ENCODE peak calls at places on chromosomes 11 and 22, in nine cellular contexts. One of them, this sample, is unnamed.

GRCh38 chr11:129237456-129237855 is 45.3 kb upstream of the ARHGAP32 start:
- DNase-seq in OCI-LY7: no peak
- DNase-seq in Peyer's patch: no peak
- DNase-seq in neural progenitor cell: no peak
- DNase-seq in endodermal cell: no peak
- DNase-seq in pancreas: no peak
- DNase-seq in upper lobe of right lung: no peak
- DNase-seq in AG10803: no peak
- DNase-seq in A549: no peak
- DNase-seq in this sample: no peak

GRCh38 chr11:63698976-63699733 is 17.9 kb downstream of the RTN3 start:
- DNase-seq in A549: no peak
- DNase-seq in OCI-LY7: no peak
- DNase-seq in upper lobe of right lung: no peak
- DNase-seq in neural progenitor cell: peak
- DNase-seq in pancreas: no peak
- DNase-seq in Peyer's patch: no peak
- DNase-seq in endodermal cell: no peak
- DNase-seq in AG10803: no peak
- DNase-seq in this sample: no peak

GRCh38 chr11:46122955-46123354 is 1.7 kb upstream of the PHF21A start:
- DNase-seq in neural progenitor cell: no peak
- DNase-seq in upper lobe of right lung: no peak
- DNase-seq in Peyer's patch: no peak
- DNase-seq in OCI-LY7: no peak
- DNase-seq in pancreas: no peak
- DNase-seq in A549: no peak
- DNase-seq in AG10803: peak
- DNase-seq in endodermal cell: no peak
- DNase-seq in this sample: no peak

GRCh38 chr22:20259336-20259705 is 8.8 kb downstream of the RTN4R start:
- DNase-seq in upper lobe of right lung: no peak
- DNase-seq in OCI-LY7: no peak
- DNase-seq in A549: no peak
- DNase-seq in endodermal cell: no peak
- DNase-seq in pancreas: no peak
- DNase-seq in AG10803: no peak
- DNase-seq in neural progenitor cell: no peak
- DNase-seq in Peyer's patch: no peak
- DNase-seq in this sample: no peak

GRCh38 chr22:23912293-23912903 is 18.2 kb downstream of the MIF start:
- DNase-seq in OCI-LY7: no peak
- DNase-seq in A549: no peak
- DNase-seq in pancreas: no peak
- DNase-seq in upper lobe of right lung: no peak
- DNase-seq in endodermal cell: peak
- DNase-seq in neural progenitor cell: no peak
- DNase-seq in AG10803: no peak
- DNase-seq in Peyer's patch: no peak
- DNase-seq in this sample: no peak

GRCh38 chr11:77557553-77557952 is 32.2 kb upstream of the AQP11 start:
- DNase-seq in endodermal cell: peak
- DNase-seq in A549: peak
- DNase-seq in Peyer's patch: no peak
- DNase-seq in upper lobe of right lung: no peak
- DNase-seq in AG10803: no peak
- DNase-seq in neural progenitor cell: peak
- DNase-seq in pancreas: no peak
- DNase-seq in OCI-LY7: no peak
- DNase-seq in this sample: no peak

GRCh38 chr11:128498846-128499245 is 88.5 kb downstream of the ETS1 start:
- DNase-seq in Peyer's patch: no peak
- DNase-seq in AG10803: peak
- DNase-seq in upper lobe of right lung: no peak
- DNase-seq in neural progenitor cell: no peak
- DNase-seq in OCI-LY7: no peak
- DNase-seq in endodermal cell: no peak
- DNase-seq in A549: no peak
- DNase-seq in pancreas: no peak
- DNase-seq in this sample: no peak

GRCh38 chr22:27630754-27631153 is 170.8 kb downstream of the MN1 start:
- DNase-seq in OCI-LY7: no peak
- DNase-seq in AG10803: no peak
- DNase-seq in Peyer's patch: no peak
- DNase-seq in A549: no peak
- DNase-seq in upper lobe of right lung: no peak
- DNase-seq in pancreas: no peak
- DNase-seq in endodermal cell: peak
- DNase-seq in neural progenitor cell: peak
- DNase-seq in this sample: no peak

GRCh38 chr11:17413414-17414316 is 25.2 kb upstream of the KCNJ11 start:
- DNase-seq in endodermal cell: no peak
- DNase-seq in pancreas: peak
- DNase-seq in Peyer's patch: no peak
- DNase-seq in OCI-LY7: no peak
- DNase-seq in upper lobe of right lung: peak
- DNase-seq in AG10803: no peak
- DNase-seq in A549: no peak
- DNase-seq in neural progenitor cell: no peak
- DNase-seq in this sample: no peak

GRCh38 chr11:63802637-63803414 is 10.4 kb upstream of the SPINDOC start:
- DNase-seq in neural progenitor cell: no peak
- DNase-seq in AG10803: peak
- DNase-seq in pancreas: no peak
- DNase-seq in Peyer's patch: no peak
- DNase-seq in OCI-LY7: no peak
- DNase-seq in upper lobe of right lung: no peak
- DNase-seq in endodermal cell: peak
- DNase-seq in A549: peak
- DNase-seq in this sample: no peak

GRCh38 chr11:45091563-45092392 is 54.7 kb upstream of the PRDM11 start:
- DNase-seq in endodermal cell: peak
- DNase-seq in pancreas: no peak
- DNase-seq in OCI-LY7: no peak
- DNase-seq in AG10803: peak
- DNase-seq in upper lobe of right lung: no peak
- DNase-seq in Peyer's patch: no peak
- DNase-seq in A549: peak
- DNase-seq in neural progenitor cell: peak
- DNase-seq in this sample: no peak

GRCh38 chr11:132402056-132402684 is 1031.8 kb downstream of the NTM start:
- DNase-seq in OCI-LY7: no peak
- DNase-seq in Peyer's patch: no peak
- DNase-seq in A549: peak
- DNase-seq in AG10803: peak
- DNase-seq in upper lobe of right lung: no peak
- DNase-seq in pancreas: no peak
- DNase-seq in endodermal cell: peak
- DNase-seq in neural progenitor cell: peak
- DNase-seq in this sample: peak
- TF ChIP-seq CTCF in OCI-LY7: peak
- TF ChIP-seq CTCF in Peyer's patch: peak
- TF ChIP-seq CTCF in A549: no peak
- TF ChIP-seq CTCF in AG10803: peak
- TF ChIP-seq CTCF in upper lobe of right lung: no peak
- TF ChIP-seq CTCF in pancreas: no peak
- TF ChIP-seq CTCF in endodermal cell: peak
- TF ChIP-seq CTCF in neural progenitor cell: peak
- TF ChIP-seq CTCF in this sample: peak

DNA sequence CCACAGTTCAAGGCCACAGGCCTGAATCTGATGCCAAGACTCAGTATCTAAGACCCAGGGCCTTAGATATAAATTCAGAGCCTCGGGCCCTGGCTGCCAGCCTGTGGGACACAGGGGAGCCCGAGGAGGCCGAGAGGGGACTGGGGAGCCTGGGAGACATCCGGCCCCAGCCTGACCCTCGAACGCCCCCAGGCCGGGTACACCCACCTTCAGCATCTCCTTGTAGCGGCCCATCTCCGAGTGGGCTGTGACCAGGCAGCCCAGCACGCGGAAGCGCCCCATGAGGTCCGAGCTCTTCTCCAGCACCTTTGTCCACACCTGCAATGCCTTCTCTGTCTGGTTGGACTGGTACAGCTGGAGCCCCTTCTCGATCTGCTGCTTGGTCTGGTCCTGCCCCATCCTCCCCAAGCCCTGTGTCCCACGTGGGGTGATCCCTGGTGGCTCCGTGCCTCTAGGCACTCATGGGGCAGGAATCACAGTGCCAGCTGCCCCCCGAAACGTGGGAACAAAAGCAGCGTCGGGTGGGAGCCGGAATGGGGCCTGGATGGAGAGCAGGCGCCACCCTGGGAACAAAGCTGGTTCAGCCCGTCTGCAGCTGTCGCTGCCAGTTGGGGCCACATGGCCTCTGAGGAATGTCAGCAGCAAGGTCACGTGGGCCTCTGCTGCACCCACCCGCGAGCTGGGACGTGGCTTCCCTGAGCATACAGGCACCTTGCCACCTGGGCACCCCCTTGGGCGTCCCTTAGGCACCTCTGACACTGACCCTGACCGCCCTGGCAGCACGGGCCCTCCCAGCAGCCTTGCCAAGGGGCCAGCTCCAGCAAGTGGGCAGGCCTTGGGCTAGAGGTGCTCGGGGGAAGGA is at the start of gene RAPSN:
- DNase-seq in endodermal cell: no peak
- DNase-seq in pancreas: peak
- DNase-seq in Peyer's patch: no peak
- DNase-seq in upper lobe of right lung: no peak
- DNase-seq in OCI-LY7: no peak
- DNase-seq in AG10803: no peak
- DNase-seq in A549: no peak
- DNase-seq in neural progenitor cell: no peak
- DNase-seq in this sample: no peak
- H3K4me3 ChIP-seq in endodermal cell: no peak
- H3K4me3 ChIP-seq in pancreas: no peak
- H3K4me3 ChIP-seq in Peyer's patch: no peak
- H3K4me3 ChIP-seq in upper lobe of right lung: no peak
- H3K4me3 ChIP-seq in OCI-LY7: no peak
- H3K4me3 ChIP-seq in AG10803: no peak
- H3K4me3 ChIP-seq in A549: no peak
- H3K4me3 ChIP-seq in neural progenitor cell: no peak
- H3K4me3 ChIP-seq in this sample: no peak

GRCh38 chr11:66915866-66916265 is 42.3 kb downstream of the PC start:
- DNase-seq in AG10803: no peak
- DNase-seq in Peyer's patch: no peak
- DNase-seq in upper lobe of right lung: no peak
- DNase-seq in endodermal cell: no peak
- DNase-seq in neural progenitor cell: no peak
- DNase-seq in OCI-LY7: no peak
- DNase-seq in pancreas: no peak
- DNase-seq in A549: no peak
- DNase-seq in this sample: no peak

GRCh38 chr11:66912963-66913362 is 45.2 kb downstream of the PC start:
- DNase-seq in OCI-LY7: no peak
- DNase-seq in Peyer's patch: no peak
- DNase-seq in upper lobe of right lung: no peak
- DNase-seq in A549: no peak
- DNase-seq in pancreas: no peak
- DNase-seq in endodermal cell: no peak
- DNase-seq in AG10803: no peak
- DNase-seq in neural progenitor cell: peak
- DNase-seq in this sample: no peak

GRCh38 chr11:66914505-66914904 is 43.7 kb downstream of the PC start:
- DNase-seq in neural progenitor cell: no peak
- DNase-seq in Peyer's patch: no peak
- DNase-seq in A549: no peak
- DNase-seq in AG10803: no peak
- DNase-seq in upper lobe of right lung: no peak
- DNase-seq in OCI-LY7: no peak
- DNase-seq in endodermal cell: no peak
- DNase-seq in pancreas: no peak
- DNase-seq in this sample: no peak

GRCh38 chr11:66912361-66912760 is 45.8 kb downstream of the PC start:
- DNase-seq in endodermal cell: peak
- DNase-seq in OCI-LY7: no peak
- DNase-seq in AG10803: no peak
- DNase-seq in pancreas: no peak
- DNase-seq in neural progenitor cell: no peak
- DNase-seq in upper lobe of right lung: no peak
- DNase-seq in A549: no peak
- DNase-seq in Peyer's patch: no peak
- DNase-seq in this sample: no peak

GRCh38 chr11:66915046-66915832 is 42.9 kb downstream of the PC start:
- DNase-seq in OCI-LY7: no peak
- DNase-seq in Peyer's patch: no peak
- DNase-seq in endodermal cell: peak
- DNase-seq in neural progenitor cell: peak
- DNase-seq in pancreas: no peak
- DNase-seq in A549: no peak
- DNase-seq in upper lobe of right lung: no peak
- DNase-seq in AG10803: no peak
- DNase-seq in this sample: no peak
- TF ChIP-seq CTCF in OCI-LY7: peak
- TF ChIP-seq CTCF in Peyer's patch: no peak
- TF ChIP-seq CTCF in endodermal cell: peak
- TF ChIP-seq CTCF in neural progenitor cell: no peak
- TF ChIP-seq CTCF in pancreas: no peak
- TF ChIP-seq CTCF in A549: no peak
- TF ChIP-seq CTCF in upper lobe of right lung: no peak
- TF ChIP-seq CTCF in AG10803: no peak
- TF ChIP-seq CTCF in this sample: no peak

DNA sequence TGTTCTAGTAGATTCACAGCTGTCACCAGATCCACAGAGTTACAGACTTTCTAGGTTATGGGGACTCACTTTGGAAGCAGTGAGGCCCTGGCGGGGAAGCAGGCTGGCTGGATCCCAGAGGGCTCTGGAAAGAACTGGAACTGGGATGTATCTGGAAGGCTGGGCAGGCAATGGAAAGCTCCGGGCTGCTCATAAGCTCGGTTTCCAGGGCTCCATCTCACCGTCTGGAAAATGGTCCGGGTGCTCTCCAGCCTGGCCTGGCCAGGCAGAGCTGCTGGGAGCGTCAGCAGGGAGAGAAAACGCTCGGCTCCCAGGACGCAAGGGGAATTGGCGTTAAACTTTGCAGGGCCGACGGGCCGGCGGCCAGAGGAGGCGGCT is 339 bp upstream of the SEZ6L start:
- DNase-seq in endodermal cell: no peak
- DNase-seq in Peyer's patch: no peak
- DNase-seq in upper lobe of right lung: no peak
- DNase-seq in A549: no peak
- DNase-seq in pancreas: no peak
- DNase-seq in OCI-LY7: no peak
- DNase-seq in AG10803: no peak
- DNase-seq in neural progenitor cell: no peak
- DNase-seq in this sample: no peak
- H3K4me3 ChIP-seq in endodermal cell: peak
- H3K4me3 ChIP-seq in Peyer's patch: peak
- H3K4me3 ChIP-seq in upper lobe of right lung: peak
- H3K4me3 ChIP-seq in A549: no peak
- H3K4me3 ChIP-seq in pancreas: no peak
- H3K4me3 ChIP-seq in OCI-LY7: no peak
- H3K4me3 ChIP-seq in AG10803: no peak
- H3K4me3 ChIP-seq in neural progenitor cell: peak
- H3K4me3 ChIP-seq in this sample: no peak

GRCh38 chr11:117871160-117871559 is 5.3 kb downstream of the FXYD6 start:
- DNase-seq in A549: no peak
- DNase-seq in pancreas: no peak
- DNase-seq in endodermal cell: no peak
- DNase-seq in OCI-LY7: no peak
- DNase-seq in Peyer's patch: no peak
- DNase-seq in upper lobe of right lung: no peak
- DNase-seq in AG10803: no peak
- DNase-seq in neural progenitor cell: no peak
- DNase-seq in this sample: no peak
- TF ChIP-seq CTCF in A549: no peak
- TF ChIP-seq CTCF in pancreas: no peak
- TF ChIP-seq CTCF in endodermal cell: no peak
- TF ChIP-seq CTCF in OCI-LY7: no peak
- TF ChIP-seq CTCF in Peyer's patch: no peak
- TF ChIP-seq CTCF in upper lobe of right lung: no peak
- TF ChIP-seq CTCF in AG10803: no peak
- TF ChIP-seq CTCF in neural progenitor cell: no peak
- TF ChIP-seq CTCF in this sample: no peak

GRCh38 chr11:68045900-68046299 is 7.1 kb downstream of the TCIRG1 start:
- DNase-seq in upper lobe of right lung: peak
- DNase-seq in OCI-LY7: no peak
- DNase-seq in endodermal cell: no peak
- DNase-seq in pancreas: no peak
- DNase-seq in Peyer's patch: no peak
- DNase-seq in A549: no peak
- DNase-seq in AG10803: no peak
- DNase-seq in neural progenitor cell: no peak
- DNase-seq in this sample: no peak
- H3K4me3 ChIP-seq in upper lobe of right lung: no peak
- H3K4me3 ChIP-seq in OCI-LY7: no peak
- H3K4me3 ChIP-seq in endodermal cell: no peak
- H3K4me3 ChIP-seq in pancreas: no peak
- H3K4me3 ChIP-seq in Peyer's patch: no peak
- H3K4me3 ChIP-seq in A549: no peak
- H3K4me3 ChIP-seq in AG10803: no peak
- H3K4me3 ChIP-seq in neural progenitor cell: no peak
- H3K4me3 ChIP-seq in this sample: no peak